ENCODE peak calls at places on chromosome 2, in four cellular contexts. Q, G, U and X are unnamed samples.

GRCh38 chr2:104804148-104804890 is 49.6 kb upstream of the POU3F3 start:
- DNase-seq in U (peak), Q (no peak), G (no peak), X (no peak)

GRCh38 chr2:173982918-173983317 is 17.7 kb upstream of the SP3 start:
- DNase-seq in G (peak), U (peak), Q (no peak), X (no peak)

GRCh38 chr2:216189410-216189809 is 80.3 kb downstream of the XRCC5 start:
- DNase-seq in Q (no peak), U (no peak), G (peak), X (no peak)

GRCh38 chr2:70570041-70570661 is 16.5 kb upstream of the TGFA start:
- DNase-seq in G (no peak), U (no peak), Q (no peak), X (peak)

GRCh38 chr2:9753665-9754531 is 89.4 kb upstream of the TAF1B start:
- DNase-seq in U (no peak), Q (peak), G (no peak), X (peak)

GRCh38 chr2:24866946-24867345 is 53.1 kb downstream of the ADCY3 start:
- DNase-seq in Q (no peak), U (no peak), G (no peak), X (no peak)

GRCh38 chr2:75560768-75561565 is at the start of gene EVA1A:
- DNase-seq in Q (peak), G (peak), U (peak), X (peak)

GRCh38 chr2:231597014-231597611 is 4.4 kb downstream of the TEX44 start:
- DNase-seq in G (peak), U (peak), Q (peak), X (no peak)

GRCh38 chr2:959453-959852 is 8.8 kb downstream of the SNTG2 start:
- DNase-seq in U (no peak), G (no peak), Q (no peak), X (no peak)

GRCh38 chr2:214310319-214310718 is 100.5 kb upstream of the VWC2L start:
- DNase-seq in Q (no peak), G (no peak), U (no peak), X (no peak)
- TF ChIP-seq CTCF in Q (peak), G (peak), U (no peak), X (peak)

GRCh38 chr2:169704160-169704713 is 10.0 kb downstream of the PHOSPHO2 start:
- DNase-seq in U (no peak), Q (no peak), G (no peak), X (no peak)
- TF ChIP-seq CTCF in U (no peak), Q (no peak), G (no peak), X (no peak)

GRCh38 chr2:57479994-57480393 is 566.6 kb upstream of the VRK2 start:
- DNase-seq in Q (no peak), G (no peak), U (no peak), X (no peak)

DNA sequence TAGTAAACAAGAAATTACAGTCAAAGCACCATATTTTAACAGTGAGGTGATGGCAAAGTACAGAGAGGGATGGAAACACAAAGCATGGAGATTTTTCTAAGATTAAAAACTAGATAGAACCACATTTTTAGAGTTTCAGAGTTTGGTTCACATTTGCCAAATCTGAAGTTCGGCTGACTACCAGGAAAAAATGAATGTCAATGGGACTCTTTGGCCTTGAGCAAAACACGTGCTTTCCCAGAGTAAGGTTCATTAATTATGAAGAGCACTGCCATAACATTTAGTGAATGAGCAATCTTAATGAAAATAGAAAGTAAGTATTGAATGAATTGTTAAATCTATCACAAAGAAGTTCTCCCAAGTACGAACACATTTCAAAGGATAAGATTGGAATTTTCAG is 571.2 kb upstream of the VRK2 start:
- DNase-seq in U (no peak), Q (no peak), G (no peak), X (no peak)
- TF ChIP-seq CTCF in U (no peak), Q (no peak), G (no peak), X (no peak)

GRCh38 chr2:133660511-133660910 is 92.2 kb upstream of the NCKAP5 start:
- DNase-seq in G (no peak), U (no peak), Q (no peak), X (no peak)
- TF ChIP-seq CTCF in G (no peak), U (no peak), Q (no peak), X (no peak)